ENCODE peak calls at places on chromosomes 2 and 18, in seven cellular contexts. A, Q, V, Z, R, H and K are unnamed samples.

GRCh38 chr2:114025030-114025429 is 135.1 kb downstream of the ACTR3 start:
- DNase-seq in A (no peak), Q (no peak), V (no peak), Z (no peak), R (no peak), H (no peak), K (no peak)

GRCh38 chr2:43270930-43271615 is 44.7 kb upstream of the ZFP36L2 start:
- DNase-seq in A (no peak), Q (no peak), V (no peak), Z (no peak), R (no peak), H (no peak), K (no peak)

GRCh38 chr2:95049088-95049955 is 23.8 kb downstream of the MAL start:
- DNase-seq in A (no peak), Q (no peak), V (no peak), Z (no peak), R (no peak), H (no peak), K (peak)

GRCh38 chr2:196653843-196654242 is 14.3 kb downstream of the CCDC150 start:
- DNase-seq in A (no peak), Q (no peak), V (no peak), Z (no peak), R (no peak), H (no peak), K (no peak)

GRCh38 chr2:159146930-159147666 is 139.4 kb downstream of the WDSUB1 start:
- DNase-seq in A (no peak), Q (no peak), V (no peak), Z (peak), R (no peak), H (no peak), K (no peak)

GRCh38 chr18:66560092-66560491 is 43.8 kb downstream of the CDH19 start:
- DNase-seq in A (no peak), Q (no peak), V (peak), Z (no peak), R (peak), H (no peak), K (no peak)

GRCh38 chr2:24400207-24400907 is 40.0 kb upstream of the ITSN2 start:
- DNase-seq in A (no peak), Q (no peak), V (no peak), Z (no peak), R (no peak), H (no peak), K (no peak)

GRCh38 chr18:24497052-24497754 is 36.8 kb downstream of the HRH4 start:
- DNase-seq in A (no peak), Q (no peak), V (peak), Z (no peak), R (peak), H (no peak), K (no peak)

GRCh38 chr2:42827647-42828486 is 35.5 kb upstream of the HAAO start:
- DNase-seq in A (peak), Q (peak), V (peak), Z (peak), R (peak), H (peak), K (no peak)

GRCh38 chr2:206700141-206700540 is 18.1 kb downstream of the DYTN start:
- DNase-seq in A (no peak), Q (no peak), V (peak), Z (no peak), R (peak), H (no peak), K (no peak)

GRCh38 chr2:234241656-234242445 is 191.3 kb downstream of the SPP2 start:
- DNase-seq in A (no peak), Q (no peak), V (peak), Z (no peak), R (peak), H (peak), K (no peak)

GRCh38 chr2:159117658-159118057 is 149.2 kb downstream of the TANC1 start:
- DNase-seq in A (no peak), Q (no peak), V (no peak), Z (no peak), R (no peak), H (no peak), K (no peak)

GRCh38 chr18:13657974-13658373 is 68.4 kb downstream of the FAM210A start:
- DNase-seq in A (no peak), Q (no peak), V (no peak), Z (no peak), R (no peak), H (no peak), K (no peak)

GRCh38 chr2:227508001-227508400 is 36.0 kb downstream of the AGFG1 start:
- DNase-seq in A (no peak), Q (no peak), V (no peak), Z (no peak), R (peak), H (no peak), K (no peak)

GRCh38 chr18:24659837-24660720 is 199.6 kb downstream of the HRH4 start:
- DNase-seq in A (peak), Q (no peak), V (peak), Z (peak), R (no peak), H (no peak), K (no peak)

GRCh38 chr2:232434563-232435374 is 21.2 kb upstream of the ALPI start:
- DNase-seq in A (no peak), Q (no peak), V (no peak), Z (no peak), R (no peak), H (no peak), K (no peak)

GRCh38 chr2:19021100-19021476 is 337.3 kb downstream of the OSR1 start:
- DNase-seq in A (no peak), Q (no peak), V (peak), Z (no peak), R (peak), H (no peak), K (no peak)